ENCODE peak calls at places on chromosome 1, in nine cellular contexts. X, O, W, I, Q, E, C, J and M are unnamed samples.
A peak's percentile ranks its signal among the peaks of the same experiment; 100 is the strongest.

GRCh38 chr1:16608838-16609560 is 4.4 kb downstream of the NBPF1 start:
- DNase-seq in X (no peak), O (no peak), W (no peak), I (no peak), Q (no peak), E (no peak), C (no peak), J (no peak), M (no peak)

GRCh38 chr1:233183226-233184020 is 112.1 kb downstream of the PCNX2 start:
- DNase-seq in X (no peak), O (no peak), W (no peak), I (no peak), Q (no peak), E (no peak), C (no peak), J (no peak), M (peak; percentile 3)

GRCh38 chr1:27556435-27556780 is 47.5 kb downstream of the AHDC1 start:
- DNase-seq in X (no peak), O (no peak), W (no peak), I (no peak), Q (no peak), E (no peak), C (no peak), J (no peak), M (no peak)

GRCh38 chr1:19892628-19893168 is 10.5 kb downstream of the OTUD3 start:
- DNase-seq in X (no peak), O (no peak), W (no peak), I (no peak), Q (no peak), E (no peak), C (no peak), J (no peak), M (no peak)

GRCh38 chr1:111603979-111604378 is 15.6 kb upstream of the RAP1A start:
- DNase-seq in X (no peak), O (no peak), W (no peak), I (no peak), Q (peak; percentile 38), E (no peak), C (no peak), J (peak; percentile 53), M (no peak)

GRCh38 chr1:53449693-53450092 is 9.5 kb upstream of the DMRTB1 start:
- DNase-seq in X (no peak), O (no peak), W (no peak), I (no peak), Q (no peak), E (no peak), C (no peak), J (no peak), M (no peak)

GRCh38 chr1:91864017-91864700 is 21.8 kb downstream of the TGFBR3 start:
- DNase-seq in X (no peak), O (no peak), W (no peak), I (no peak), Q (no peak), E (no peak), C (no peak), J (no peak), M (no peak)

GRCh38 chr1:212637902-212638301 is 29.3 kb downstream of the ATF3 start:
- DNase-seq in X (no peak), O (no peak), W (no peak), I (no peak), Q (no peak), E (no peak), C (no peak), J (no peak), M (no peak)

GRCh38 chr1:72557446-72558049 is 275.2 kb upstream of the NEGR1 start:
- DNase-seq in X (no peak), O (no peak), W (no peak), I (peak; percentile 36), Q (no peak), E (peak; percentile 31), C (no peak), J (no peak), M (no peak)

GRCh38 chr1:54904476-54905048 is 17.6 kb upstream of the DHCR24 start:
- DNase-seq in X (no peak), O (no peak), W (no peak), I (no peak), Q (no peak), E (no peak), C (no peak), J (no peak), M (peak; percentile 91)

GRCh38 chr1:51345300-51345687 is 14.9 kb upstream of the TTC39A start:
- DNase-seq in X (no peak), O (no peak), W (no peak), I (no peak), Q (no peak), E (no peak), C (no peak), J (no peak), M (no peak)

GRCh38 chr1:24185056-24185455 is 2.0 kb downstream of the IFNLR1 start:
- DNase-seq in X (no peak), O (no peak), W (no peak), I (no peak), Q (no peak), E (no peak), C (no peak), J (no peak), M (no peak)

GRCh38 chr1:213724640-213725536 is 262.9 kb upstream of the PROX1 start:
- DNase-seq in X (no peak), O (no peak), W (no peak), I (no peak), Q (no peak), E (peak; percentile 53), C (peak; percentile 85), J (peak; percentile 47), M (no peak)

GRCh38 chr1:22471078-22471477 is 19.4 kb downstream of the ZBTB40 start:
- DNase-seq in X (no peak), O (no peak), W (no peak), I (no peak), Q (no peak), E (no peak), C (no peak), J (peak; percentile 23), M (no peak)

GRCh38 chr1:90067194-90067593 is 72.3 kb downstream of the ZNF326 start:
- DNase-seq in X (no peak), O (no peak), W (no peak), I (no peak), Q (no peak), E (no peak), C (no peak), J (no peak), M (no peak)

GRCh38 chr1:153217212-153217611 is at the start of gene PRR9:
- DNase-seq in X (no peak), O (no peak), W (no peak), I (no peak), Q (no peak), E (no peak), C (no peak), J (no peak), M (no peak)

GRCh38 chr1:84086189-84086588 is 57.9 kb upstream of the PRKACB start:
- DNase-seq in X (no peak), O (no peak), W (no peak), I (no peak), Q (no peak), E (no peak), C (no peak), J (no peak), M (no peak)

GRCh38 chr1:156429308-156430060 is 60.5 kb downstream of the RHBG start:
- DNase-seq in X (no peak), O (no peak), W (no peak), I (no peak), Q (no peak), E (no peak), C (no peak), J (no peak), M (no peak)

GRCh38 chr1:89907669-89908293 is 86.9 kb downstream of the LRRC8D start:
- DNase-seq in X (no peak), O (no peak), W (no peak), I (no peak), Q (no peak), E (no peak), C (no peak), J (no peak), M (peak; percentile 72)

GRCh38 chr1:109298666-109299086 is 8.1 kb downstream of the MYBPHL start:
- DNase-seq in X (no peak), O (no peak), W (no peak), I (no peak), Q (no peak), E (peak; percentile 89), C (no peak), J (no peak), M (no peak)

GRCh38 chr1:10211805-10212405 is 1.5 kb downstream of the KIF1B start:
- DNase-seq in X (no peak), O (no peak), W (no peak), I (no peak), Q (no peak), E (no peak), C (no peak), J (no peak), M (peak; percentile 39)

GRCh38 chr1:16088996-16089395 is 15.5 kb upstream of the FAM131C start:
- DNase-seq in X (no peak), O (no peak), W (no peak), I (peak; percentile 62), Q (no peak), E (no peak), C (peak; percentile 63), J (no peak), M (no peak)

GRCh38 chr1:227886993-227887696 is 60.6 kb downstream of the WNT9A start:
- DNase-seq in X (peak; percentile 14), O (no peak), W (peak; percentile 6), I (no peak), Q (peak; percentile 26), E (no peak), C (peak; percentile 89), J (peak; percentile 35), M (no peak)

GRCh38 chr1:152970495-152970894 is at the start of gene SPRR4:
- DNase-seq in X (no peak), O (no peak), W (no peak), I (no peak), Q (no peak), E (no peak), C (no peak), J (no peak), M (no peak)